ENCODE peak calls at places on chromosomes 4 and X, in seven cellular contexts. J is HS-5; I is fibroblast of mammary gland; F is choroid plexus epithelial cell; O is CD8-positive, alpha-beta T cell; Z is cardiac muscle cell; K is activated T-cell treated with anti-CD3 and anti-CD28 coated beads, Interleukin-2, amount 50 U/mL, for 48 hours. Y is an unnamed sample.

GRCh38 chrX:109822861-109823260 is 89.8 kb upstream of the ACSL4 start:
- DNase-seq in Z (no peak), F (no peak), O (no peak), I (no peak), K (no peak), J (no peak), Y (no peak)

GRCh38 chr4:121668368-121669162 is 28.2 kb downstream of the ANXA5 start:
- DNase-seq in K (no peak), J (peak; percentile 96), O (no peak), Z (no peak), F (peak; percentile 98), I (peak; percentile 100), Y (peak; percentile 56)

GRCh38 chr4:79673898-79674297 is 265.9 kb upstream of the GK2 start:
- DNase-seq in O (no peak), K (no peak), Z (no peak), J (no peak), F (no peak), I (no peak), Y (no peak)

GRCh38 chr4:111045992-111046391 is 423.1 kb upstream of the PITX2 start:
- DNase-seq in F (no peak), J (no peak), O (no peak), K (no peak), I (no peak), Z (no peak), Y (no peak)

GRCh38 chrX:15816453-15816838 is 26.2 kb downstream of the ZRSR2 start:
- DNase-seq in Z (no peak), F (no peak), K (no peak), I (no peak), O (no peak), J (no peak), Y (no peak)

GRCh38 chr4:735583-735982 is 30.0 kb downstream of the PCGF3 start:
- DNase-seq in O (no peak), J (no peak), K (no peak), F (no peak), I (no peak), Z (no peak), Y (no peak)

GRCh38 chr4:68272860-68273259 is 27.4 kb upstream of the TMPRSS11B start:
- DNase-seq in Z (no peak), J (peak; percentile 26), K (no peak), F (no peak), I (peak; percentile 1), O (no peak), Y (no peak)

GRCh38 chr4:26909369-26909768 is 48.7 kb downstream of the STIM2 start:
- DNase-seq in O (no peak), K (no peak), F (no peak), I (no peak), Z (no peak), J (no peak), Y (no peak)

GRCh38 chr4:1113311-1114009 is at the start of gene RNF212:
- DNase-seq in I (peak; percentile 9), F (peak; percentile 15), J (peak; percentile 14), Z (peak; percentile 7), K (peak; percentile 61), O (peak; percentile 6), Y (no peak)

GRCh38 chr4:76011018-76011670 is 3.8 kb upstream of the CXCL9 start:
- DNase-seq in Z (no peak), K (no peak), J (no peak), O (no peak), F (no peak), I (no peak), Y (no peak)

GRCh38 chr4:105327222-105327621 is 146.6 kb downstream of the PPA2 start:
- DNase-seq in J (no peak), I (no peak), O (no peak), F (no peak), K (no peak), Z (no peak), Y (no peak)